ENCODE peak calls at places on chromosomes 12 and 14, in six cellular contexts. One of them, this sample, is unnamed.

GRCh38 chr12:127516467-127516866 is 750.5 kb upstream of the TMEM132C start:
- DNase-seq in A673: no peak
- DNase-seq in GM23248: peak
- DNase-seq in GM12878: no peak
- DNase-seq in GM23338: no peak
- DNase-seq in neural progenitor cell: no peak
- DNase-seq in this sample: no peak

GRCh38 chr12:82400819-82401218 is 42.5 kb downstream of the METTL25 start:
- DNase-seq in A673: no peak
- DNase-seq in GM23338: no peak
- DNase-seq in GM23248: no peak
- DNase-seq in GM12878: no peak
- DNase-seq in neural progenitor cell: no peak
- DNase-seq in this sample: no peak

GRCh38 chr14:103073876-103074698 is 9.9 kb upstream of the LBHD2 start:
- DNase-seq in neural progenitor cell: no peak
- DNase-seq in GM23338: no peak
- DNase-seq in GM12878: no peak
- DNase-seq in GM23248: peak
- DNase-seq in A673: no peak
- DNase-seq in this sample: no peak

GRCh38 chr12:6332459-6332858 is 9.4 kb downstream of the TNFRSF1A start:
- DNase-seq in GM12878: no peak
- DNase-seq in neural progenitor cell: no peak
- DNase-seq in GM23338: no peak
- DNase-seq in GM23248: peak
- DNase-seq in A673: peak
- DNase-seq in this sample: no peak

GRCh38 chr14:23829736-23830474 is 123.7 kb upstream of the DHRS4 start:
- DNase-seq in neural progenitor cell: no peak
- DNase-seq in GM23248: peak
- DNase-seq in A673: peak
- DNase-seq in GM12878: no peak
- DNase-seq in GM23338: no peak
- DNase-seq in this sample: no peak

GRCh38 chr14:55579724-55580400 is at the start of gene KTN1:
- DNase-seq in A673: peak
- DNase-seq in GM23338: peak
- DNase-seq in neural progenitor cell: peak
- DNase-seq in GM23248: peak
- DNase-seq in GM12878: no peak
- DNase-seq in this sample: peak

GRCh38 chr14:95832012-95832411 is 44.6 kb upstream of the TUNAR start:
- DNase-seq in GM23338: peak
- DNase-seq in A673: no peak
- DNase-seq in GM12878: no peak
- DNase-seq in neural progenitor cell: no peak
- DNase-seq in GM23248: no peak
- DNase-seq in this sample: no peak

GRCh38 chr14:34770901-34771300 is 56.5 kb upstream of the CFL2 start:
- DNase-seq in A673: no peak
- DNase-seq in GM23338: no peak
- DNase-seq in GM12878: no peak
- DNase-seq in GM23248: peak
- DNase-seq in neural progenitor cell: no peak
- DNase-seq in this sample: no peak

GRCh38 chr12:92170050-92170449 is 24.4 kb upstream of the BTG1 start:
- DNase-seq in GM23248: no peak
- DNase-seq in GM12878: no peak
- DNase-seq in A673: no peak
- DNase-seq in neural progenitor cell: no peak
- DNase-seq in GM23338: no peak
- DNase-seq in this sample: no peak

GRCh38 chr12:132186857-132187620 is 42.8 kb downstream of the NOC4L start:
- DNase-seq in GM23248: no peak
- DNase-seq in neural progenitor cell: no peak
- DNase-seq in GM23338: no peak
- DNase-seq in GM12878: no peak
- DNase-seq in A673: no peak
- DNase-seq in this sample: no peak

GRCh38 chr12:8065991-8066594 is at the start of gene C3AR1:
- DNase-seq in GM23248: peak
- DNase-seq in GM12878: no peak
- DNase-seq in A673: peak
- DNase-seq in neural progenitor cell: no peak
- DNase-seq in GM23338: no peak
- DNase-seq in this sample: peak

GRCh38 chr12:124720687-124721500 is 142.8 kb downstream of the SCARB1 start:
- DNase-seq in GM23248: peak
- DNase-seq in GM12878: no peak
- DNase-seq in A673: peak
- DNase-seq in GM23338: no peak
- DNase-seq in neural progenitor cell: no peak
- DNase-seq in this sample: no peak

GRCh38 chr14:81473456-81474155 is 60.0 kb downstream of the SEL1L start:
- DNase-seq in A673: no peak
- DNase-seq in GM23248: no peak
- DNase-seq in GM12878: no peak
- DNase-seq in neural progenitor cell: no peak
- DNase-seq in GM23338: no peak
- DNase-seq in this sample: no peak

GRCh38 chr12:80627773-80628172 is 79.7 kb upstream of the MYF6 start:
- DNase-seq in GM12878: no peak
- DNase-seq in GM23248: peak
- DNase-seq in neural progenitor cell: no peak
- DNase-seq in A673: peak
- DNase-seq in GM23338: no peak
- DNase-seq in this sample: no peak

GRCh38 chr14:92482621-92483319 is 30.8 kb upstream of the RIN3 start:
- DNase-seq in A673: no peak
- DNase-seq in GM23248: no peak
- DNase-seq in GM23338: no peak
- DNase-seq in neural progenitor cell: no peak
- DNase-seq in GM12878: no peak
- DNase-seq in this sample: no peak

GRCh38 chr12:6230321-6231110 is 30.3 kb downstream of the CD9 start:
- DNase-seq in neural progenitor cell: no peak
- DNase-seq in GM12878: peak
- DNase-seq in GM23248: peak
- DNase-seq in GM23338: no peak
- DNase-seq in A673: no peak
- DNase-seq in this sample: no peak

GRCh38 chr14:31969841-31970240 is 107.3 kb upstream of the ARHGAP5 start:
- DNase-seq in GM23338: no peak
- DNase-seq in GM23248: no peak
- DNase-seq in neural progenitor cell: no peak
- DNase-seq in GM12878: no peak
- DNase-seq in A673: no peak
- DNase-seq in this sample: no peak

GRCh38 chr14:31969371-31969770 is 107.7 kb upstream of the ARHGAP5 start:
- DNase-seq in GM12878: no peak
- DNase-seq in GM23248: no peak
- DNase-seq in A673: no peak
- DNase-seq in neural progenitor cell: no peak
- DNase-seq in GM23338: no peak
- DNase-seq in this sample: no peak

GRCh38 chr14:31970744-31971143 is 106.4 kb upstream of the ARHGAP5 start:
- DNase-seq in GM12878: no peak
- DNase-seq in A673: no peak
- DNase-seq in GM23248: no peak
- DNase-seq in neural progenitor cell: no peak
- DNase-seq in GM23338: no peak
- DNase-seq in this sample: no peak

GRCh38 chr14:31968912-31969311 is 108.2 kb upstream of the ARHGAP5 start:
- DNase-seq in GM12878: no peak
- DNase-seq in GM23338: no peak
- DNase-seq in GM23248: peak
- DNase-seq in neural progenitor cell: no peak
- DNase-seq in A673: no peak
- DNase-seq in this sample: no peak

GRCh38 chr14:31971612-31972011 is 105.5 kb upstream of the ARHGAP5 start:
- DNase-seq in GM23338: no peak
- DNase-seq in GM23248: no peak
- DNase-seq in A673: no peak
- DNase-seq in GM12878: no peak
- DNase-seq in neural progenitor cell: no peak
- DNase-seq in this sample: no peak
- H3K4me3 ChIP-seq in GM23338: no peak
- H3K4me3 ChIP-seq in GM23248: no peak
- H3K4me3 ChIP-seq in A673: no peak
- H3K4me3 ChIP-seq in GM12878: no peak
- H3K4me3 ChIP-seq in neural progenitor cell: no peak
- H3K4me3 ChIP-seq in this sample: no peak

GRCh38 chr12:56192582-56192981 is 3.3 kb upstream of the SMARCC2 start:
- DNase-seq in GM23248: no peak
- DNase-seq in A673: no peak
- DNase-seq in GM23338: no peak
- DNase-seq in neural progenitor cell: no peak
- DNase-seq in GM12878: no peak
- DNase-seq in this sample: no peak
- H3K27ac ChIP-seq in GM23248: no peak
- H3K27ac ChIP-seq in A673: no peak
- H3K27ac ChIP-seq in GM23338: no peak
- H3K27ac ChIP-seq in neural progenitor cell: no peak
- H3K27ac ChIP-seq in GM12878: no peak
- H3K27ac ChIP-seq in this sample: no peak

GRCh38 chr12:56079729-56080555 is at the start of gene ERBB3:
- DNase-seq in GM23338: peak
- DNase-seq in GM12878: no peak
- DNase-seq in GM23248: peak
- DNase-seq in A673: peak
- DNase-seq in neural progenitor cell: peak
- DNase-seq in this sample: peak
- TF ChIP-seq EZH2 in GM23338: no peak
- TF ChIP-seq EZH2 in GM12878: no peak
- TF ChIP-seq EZH2 in GM23248: no peak
- TF ChIP-seq EZH2 in A673: no peak
- TF ChIP-seq EZH2 in neural progenitor cell: peak
- TF ChIP-seq EZH2 in this sample: no peak

GRCh38 chr12:88194868-88195267 is 52.8 kb downstream of the TMTC3 start:
- DNase-seq in A673: no peak
- DNase-seq in neural progenitor cell: no peak
- DNase-seq in GM23248: no peak
- DNase-seq in GM12878: no peak
- DNase-seq in GM23338: no peak
- DNase-seq in this sample: no peak
- H3K4me3 ChIP-seq in A673: no peak
- H3K4me3 ChIP-seq in neural progenitor cell: no peak
- H3K4me3 ChIP-seq in GM23248: no peak
- H3K4me3 ChIP-seq in GM12878: no peak
- H3K4me3 ChIP-seq in GM23338: no peak
- H3K4me3 ChIP-seq in this sample: no peak

GRCh38 chr14:74574706-74575105 is 37.3 kb downstream of the LTBP2 start:
- DNase-seq in neural progenitor cell: no peak
- DNase-seq in GM12878: no peak
- DNase-seq in A673: no peak
- DNase-seq in GM23338: no peak
- DNase-seq in GM23248: peak
- DNase-seq in this sample: no peak

GRCh38 chr14:74572829-74573360 is 39.1 kb downstream of the LTBP2 start:
- DNase-seq in GM12878: no peak
- DNase-seq in neural progenitor cell: no peak
- DNase-seq in GM23338: no peak
- DNase-seq in A673: no peak
- DNase-seq in GM23248: no peak
- DNase-seq in this sample: no peak

GRCh38 chr14:74573421-74574091 is 38.5 kb downstream of the LTBP2 start:
- DNase-seq in GM23338: peak
- DNase-seq in A673: no peak
- DNase-seq in GM23248: no peak
- DNase-seq in GM12878: no peak
- DNase-seq in neural progenitor cell: no peak
- DNase-seq in this sample: no peak

GRCh38 chr14:74575507-74575906 is 36.5 kb downstream of the LTBP2 start:
- DNase-seq in GM23338: no peak
- DNase-seq in neural progenitor cell: no peak
- DNase-seq in A673: no peak
- DNase-seq in GM12878: no peak
- DNase-seq in GM23248: no peak
- DNase-seq in this sample: no peak

GRCh38 chr14:74574092-74574438 is 38.0 kb downstream of the LTBP2 start:
- DNase-seq in GM23338: no peak
- DNase-seq in neural progenitor cell: no peak
- DNase-seq in GM12878: no peak
- DNase-seq in A673: no peak
- DNase-seq in GM23248: no peak
- DNase-seq in this sample: no peak
- H3K27ac ChIP-seq in GM23338: no peak
- H3K27ac ChIP-seq in neural progenitor cell: no peak
- H3K27ac ChIP-seq in GM12878: no peak
- H3K27ac ChIP-seq in A673: no peak
- H3K27ac ChIP-seq in GM23248: peak
- H3K27ac ChIP-seq in this sample: no peak

DNA sequence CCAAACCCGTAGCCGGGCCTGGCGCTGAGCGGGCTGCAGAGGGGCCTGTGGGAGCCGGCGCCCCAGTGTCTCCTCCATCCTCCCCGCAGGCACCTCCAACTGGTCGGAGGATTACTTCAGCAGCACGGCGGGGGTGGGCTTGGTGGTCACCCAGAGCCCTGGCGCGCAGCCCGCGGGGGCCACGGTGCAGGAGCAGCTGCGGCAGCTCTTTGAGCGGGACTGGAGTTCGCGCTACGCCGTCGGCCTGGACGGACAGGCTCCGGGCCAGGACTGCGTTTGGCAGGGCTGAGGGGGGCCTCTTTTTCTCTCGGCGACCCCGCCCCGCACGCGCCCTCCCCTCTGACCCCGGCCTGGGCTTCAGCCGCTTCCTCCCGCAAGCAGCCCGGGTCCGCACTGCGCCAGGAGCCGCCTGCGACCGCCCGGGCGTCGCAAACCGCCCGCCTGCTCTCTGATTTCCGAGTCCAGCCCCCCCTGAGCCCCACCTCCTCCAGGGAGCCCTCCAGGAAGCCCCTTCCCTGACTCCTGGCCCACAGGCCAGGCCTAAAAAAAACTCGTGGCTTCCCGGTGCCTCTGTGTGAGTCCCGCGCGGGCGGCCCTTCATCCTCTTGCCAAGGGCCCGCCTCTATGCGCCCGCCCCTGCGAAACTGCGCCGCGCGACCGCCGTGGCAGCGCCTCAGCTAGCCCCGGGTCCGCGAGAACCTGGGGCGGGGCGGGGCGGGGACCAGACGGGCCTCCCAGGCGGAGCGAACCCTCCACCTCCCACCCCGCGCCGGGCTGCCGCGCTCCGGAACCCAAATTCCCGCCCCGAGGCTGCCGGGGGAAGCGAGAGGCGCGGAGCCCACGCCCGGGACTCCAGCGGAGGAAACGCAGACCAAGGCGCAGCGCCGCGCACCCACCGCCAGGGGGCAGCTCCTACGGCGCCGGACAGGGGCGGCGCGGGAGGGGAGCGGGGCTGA is 8.3 kb downstream of the PLD4 start:
- DNase-seq in GM12878: no peak
- DNase-seq in neural progenitor cell: peak
- DNase-seq in GM23338: peak
- DNase-seq in GM23248: peak
- DNase-seq in A673: peak
- DNase-seq in this sample: peak
- TF ChIP-seq EZH2 in GM12878: no peak
- TF ChIP-seq EZH2 in neural progenitor cell: peak
- TF ChIP-seq EZH2 in GM23338: peak
- TF ChIP-seq EZH2 in GM23248: no peak
- TF ChIP-seq EZH2 in A673: no peak
- TF ChIP-seq EZH2 in this sample: no peak